ENCODE peak calls at places on chromosomes 16 and 17, in seven cellular contexts. B, P, F, T, Z, N and C are unnamed samples.

GRCh38 chr16:27740496-27741201 is 190.7 kb downstream of the KATNIP start:
- DNase-seq in B (no peak), P (no peak), F (no peak), T (no peak), Z (no peak), N (no peak), C (no peak)

GRCh38 chr16:89035013-89035697 is 58.1 kb upstream of the CBFA2T3 start:
- DNase-seq in B (no peak), P (peak; percentile 38), F (peak; percentile 41), T (no peak), Z (no peak), N (no peak), C (no peak)

GRCh38 chr17:39823407-39824054 is 40.6 kb downstream of the IKZF3 start:
- DNase-seq in B (no peak), P (peak; percentile 34), F (peak; percentile 13), T (no peak), Z (no peak), N (no peak), C (peak; percentile 71)

GRCh38 chr16:89385712-89386111 is 104.6 kb downstream of the ANKRD11 start:
- DNase-seq in B (no peak), P (no peak), F (no peak), T (no peak), Z (no peak), N (no peak), C (no peak)

GRCh38 chr16:2426941-2427361 is 2.3 kb upstream of the CCNF start:
- DNase-seq in B (peak; percentile 41), P (no peak), F (no peak), T (peak; percentile 23), Z (no peak), N (no peak), C (no peak)

GRCh38 chr17:17514361-17514992 is 18.3 kb upstream of the RASD1 start:
- DNase-seq in B (no peak), P (peak; percentile 55), F (no peak), T (no peak), Z (no peak), N (no peak), C (no peak)

GRCh38 chr17:59353936-59354755 is 22.7 kb downstream of the YPEL2 start:
- DNase-seq in B (no peak), P (peak; percentile 60), F (no peak), T (no peak), Z (no peak), N (no peak), C (no peak)

GRCh38 chr16:79146-80054 is 1.4 kb downstream of the MPG start:
- DNase-seq in B (no peak), P (no peak), F (no peak), T (peak; percentile 62), Z (no peak), N (no peak), C (no peak)

GRCh38 chr16:5064915-5065314 is 841 bp downstream of the C16orf89 start:
- DNase-seq in B (no peak), P (no peak), F (no peak), T (no peak), Z (no peak), N (no peak), C (no peak)

GRCh38 chr17:3935140-3935542 is 18.9 kb upstream of the P2RX1 start:
- DNase-seq in B (peak; percentile 77), P (peak; percentile 93), F (peak; percentile 90), T (peak; percentile 32), Z (peak; percentile 89), N (no peak), C (peak; percentile 71)

GRCh38 chr17:1055231-1055630 is 58.3 kb downstream of the TIMM22 start:
- DNase-seq in B (no peak), P (no peak), F (no peak), T (no peak), Z (no peak), N (no peak), C (no peak)

GRCh38 chr17:46949291-46950174 is 26.6 kb downstream of the GOSR2 start:
- DNase-seq in B (peak; percentile 82), P (no peak), F (no peak), T (peak; percentile 66), Z (no peak), N (no peak), C (no peak)

GRCh38 chr17:48294193-48294909 is 135.7 kb downstream of the SKAP1 start:
- DNase-seq in B (no peak), P (no peak), F (no peak), T (no peak), Z (no peak), N (no peak), C (no peak)

GRCh38 chr16:48138543-48138942 is 17.2 kb downstream of the ABCC12 start:
- DNase-seq in B (no peak), P (peak; percentile 22), F (no peak), T (no peak), Z (no peak), N (no peak), C (no peak)

GRCh38 chr17:83175551-83176271 is 96.3 kb downstream of the METRNL start:
- DNase-seq in B (no peak), P (no peak), F (no peak), T (no peak), Z (no peak), N (no peak), C (no peak)
- TF ChIP-seq EZH2phosphoT487 in B (no peak), P (no peak), F (no peak), T (no peak), Z (no peak), N (no peak), C (no peak)

GRCh38 chr17:35088647-35088910 is 25.1 kb upstream of the RFFL start:
- DNase-seq in B (no peak), P (no peak), F (peak; percentile 41), T (no peak), Z (no peak), N (no peak), C (peak; percentile 56)

GRCh38 chr17:35086931-35087573 is 23.5 kb upstream of the RFFL start:
- DNase-seq in B (peak; percentile 64), P (no peak), F (no peak), T (no peak), Z (peak; percentile 15), N (no peak), C (no peak)

GRCh38 chr17:35088911-35089845 is 25.7 kb upstream of the RFFL start:
- DNase-seq in B (peak; percentile 83), P (peak; percentile 89), F (peak; percentile 95), T (peak; percentile 95), Z (peak; percentile 96), N (peak; percentile 86), C (peak; percentile 91)

GRCh38 chr17:35086164-35086563 is 22.7 kb upstream of the RFFL start:
- DNase-seq in B (no peak), P (no peak), F (no peak), T (no peak), Z (no peak), N (no peak), C (no peak)

GRCh38 chr17:35087731-35088646 is 24.5 kb upstream of the RFFL start:
- DNase-seq in B (peak; percentile 47), P (peak; percentile 58), F (no peak), T (peak; percentile 69), Z (peak; percentile 71), N (peak; percentile 41), C (peak; percentile 18)
- TF ChIP-seq EZH2phosphoT487 in B (no peak), P (no peak), F (no peak), T (no peak), Z (no peak), N (no peak), C (no peak)

GRCh38 chr16:80931985-80932720 is 74.5 kb downstream of the CMC2 start:
- DNase-seq in B (peak; percentile 33), P (peak; percentile 74), F (peak; percentile 72), T (peak; percentile 72), Z (peak; percentile 74), N (no peak), C (no peak)
- TF ChIP-seq EZH2phosphoT487 in B (no peak), P (no peak), F (peak; percentile 29), T (no peak), Z (no peak), N (no peak), C (no peak)

DNA sequence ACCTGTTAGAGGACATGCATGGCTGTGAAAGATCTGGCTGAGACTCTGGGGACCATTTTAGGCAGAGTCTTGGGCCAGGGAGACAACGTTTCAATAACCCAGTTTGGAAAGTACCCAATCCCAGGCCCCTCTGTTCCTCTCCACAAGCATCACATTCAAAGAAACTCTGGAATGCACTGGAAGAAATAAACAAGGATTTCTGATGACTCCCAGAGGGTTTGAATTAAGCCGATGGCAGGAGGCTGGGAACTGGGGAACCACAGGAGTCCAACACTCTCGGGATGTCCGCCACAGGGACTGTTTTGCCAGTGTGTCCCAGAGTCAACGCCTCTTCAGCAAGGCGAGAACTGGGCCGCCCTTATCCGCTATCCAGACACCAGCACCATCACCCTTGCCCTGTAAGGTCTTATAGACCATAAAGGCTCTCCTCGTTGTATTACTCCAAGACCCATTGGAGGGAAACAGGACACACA is 3.3 kb downstream of the PMP22 start:
- DNase-seq in B (peak; percentile 47), P (peak; percentile 24), F (peak; percentile 45), T (peak; percentile 60), Z (no peak), N (no peak), C (no peak)
- TF ChIP-seq EZH2phosphoT487 in B (no peak), P (no peak), F (peak; percentile 47), T (no peak), Z (no peak), N (no peak), C (no peak)

GRCh38 chr17:68706351-68706750 is 105.2 kb upstream of the FAM20A start:
- DNase-seq in B (no peak), P (no peak), F (no peak), T (peak; percentile 23), Z (no peak), N (no peak), C (no peak)

GRCh38 chr17:68701046-68701445 is 99.9 kb upstream of the FAM20A start:
- DNase-seq in B (no peak), P (no peak), F (no peak), T (peak; percentile 32), Z (peak; percentile 66), N (no peak), C (no peak)

GRCh38 chr17:68705331-68706166 is 104.4 kb upstream of the FAM20A start:
- DNase-seq in B (no peak), P (no peak), F (no peak), T (peak; percentile 91), Z (no peak), N (no peak), C (no peak)

GRCh38 chr17:68707032-68707431 is 105.9 kb upstream of the FAM20A start:
- DNase-seq in B (peak; percentile 11), P (peak; percentile 2), F (peak; percentile 10), T (peak; percentile 95), Z (peak; percentile 36), N (no peak), C (no peak)

GRCh38 chr17:68704897-68705296 is 103.7 kb upstream of the FAM20A start:
- DNase-seq in B (no peak), P (no peak), F (no peak), T (peak; percentile 93), Z (no peak), N (no peak), C (no peak)
- TF ChIP-seq EZH2phosphoT487 in B (no peak), P (no peak), F (no peak), T (no peak), Z (no peak), N (no peak), C (no peak)